ENCODE peak calls at places on chromosomes 3 and 15, in ten cellular contexts. J, L, E, S, A, C, Q, P, V and X are unnamed samples.

GRCh38 chr3:131402391-131403039 is 20.9 kb downstream of the NUDT16 start:
- DNase-seq in V (peak), P (no peak), E (no peak), Q (no peak), S (no peak), C (peak), A (no peak), J (peak), L (no peak), X (no peak)

GRCh38 chr3:123025642-123026521 is 1.7 kb downstream of the SEMA5B start:
- DNase-seq in J (peak), C (no peak), L (peak), S (no peak), E (no peak), A (no peak), V (no peak), P (no peak), Q (peak), X (no peak)

GRCh38 chr3:144011251-144011799 is 39.7 kb downstream of the DIPK2A start:
- DNase-seq in J (no peak), Q (no peak), C (no peak), V (peak), P (no peak), A (no peak), S (peak), L (no peak), E (no peak), X (no peak)

GRCh38 chr15:78374436-78375393 is 34.6 kb downstream of the CRABP1 start:
- DNase-seq in S (no peak), Q (peak), C (no peak), A (no peak), V (no peak), E (peak), J (no peak), L (no peak), P (no peak), X (no peak)

GRCh38 chr3:8835385-8835784 is 66.0 kb upstream of the OXTR start:
- DNase-seq in Q (no peak), A (no peak), S (no peak), V (no peak), L (no peak), E (no peak), J (no peak), P (no peak), C (no peak), X (no peak)

GRCh38 chr15:68028137-68028771 is 25.9 kb upstream of the PIAS1 start:
- DNase-seq in A (no peak), S (no peak), E (no peak), Q (no peak), L (no peak), C (no peak), P (no peak), J (no peak), V (peak), X (no peak)

GRCh38 chr3:175413926-175414325 is 554.8 kb downstream of the NAALADL2 start:
- DNase-seq in J (no peak), L (no peak), E (peak), V (no peak), P (no peak), C (no peak), A (peak), Q (no peak), S (no peak), X (no peak)

GRCh38 chr3:4888913-4889846 is 90.1 kb upstream of the BHLHE40 start:
- DNase-seq in S (no peak), V (peak), E (no peak), C (no peak), A (no peak), P (no peak), L (no peak), J (peak), Q (no peak), X (no peak)

GRCh38 chr15:65101891-65102708 is 12.9 kb downstream of the UBAP1L start:
- DNase-seq in A (no peak), S (no peak), L (peak), C (no peak), Q (no peak), V (no peak), E (no peak), P (no peak), J (no peak), X (no peak)

GRCh38 chr15:66842710-66843441 is 140.8 kb downstream of the SMAD6 start:
- DNase-seq in C (no peak), E (peak), S (peak), P (no peak), J (no peak), A (peak), Q (peak), V (peak), L (peak), X (peak)

GRCh38 chr3:172153335-172153861 is 114.0 kb downstream of the FNDC3B start:
- DNase-seq in E (no peak), J (peak), L (no peak), Q (peak), A (peak), S (peak), C (peak), V (peak), P (no peak), X (peak)

GRCh38 chr3:81003817-81004216 is 757.6 kb downstream of the GBE1 start:
- DNase-seq in E (no peak), L (no peak), C (no peak), V (no peak), J (no peak), S (no peak), A (no peak), Q (no peak), P (no peak), X (no peak)

GRCh38 chr15:60326824-60327654 is 70.7 kb downstream of the ANXA2 start:
- DNase-seq in Q (no peak), V (no peak), L (peak), S (no peak), P (no peak), E (peak), J (peak), C (no peak), A (peak), X (peak)

GRCh38 chr3:59535791-59536221 is 486.0 kb upstream of the CFAP20DC start:
- DNase-seq in V (peak), C (no peak), E (no peak), J (no peak), P (no peak), L (no peak), Q (no peak), A (peak), S (no peak), X (no peak)

GRCh38 chr15:22253676-22254408 is 173.5 kb downstream of the OR4M2 start:
- DNase-seq in Q (no peak), C (no peak), A (no peak), V (no peak), E (no peak), S (no peak), P (no peak), J (no peak), L (no peak), X (no peak)

GRCh38 chr3:124078978-124079911 is 87.3 kb upstream of the ROPN1 start:
- DNase-seq in L (peak), C (no peak), A (peak), V (peak), P (no peak), J (peak), E (peak), Q (peak), S (peak), X (no peak)

GRCh38 chr15:99250494-99251435 is 516 bp upstream of the LRRC28 start:
- DNase-seq in S (peak), A (peak), V (peak), Q (peak), J (peak), P (peak), L (peak), E (peak), C (peak), X (peak)

GRCh38 chr15:39579487-39580116 is 1.3 kb upstream of the THBS1 start:
- DNase-seq in E (peak), J (no peak), S (no peak), Q (peak), P (no peak), C (peak), A (peak), L (peak), V (peak), X (peak)

GRCh38 chr15:88604972-88605506 is 16.1 kb upstream of the AEN start:
- DNase-seq in A (no peak), S (no peak), Q (no peak), L (no peak), C (no peak), E (no peak), V (no peak), P (no peak), J (no peak), X (no peak)

GRCh38 chr15:24764375-24765171 is 89.0 kb downstream of the NPAP1 start:
- DNase-seq in A (no peak), C (no peak), Q (no peak), P (no peak), J (no peak), E (no peak), S (no peak), V (no peak), L (no peak), X (no peak)

GRCh38 chr3:63934484-63934883 is 22.3 kb upstream of the SCAANT1 start:
- DNase-seq in Q (no peak), A (no peak), S (no peak), J (peak), P (no peak), E (no peak), C (no peak), L (no peak), V (no peak), X (no peak)